ENCODE peak calls at places on chromosome 1, in six cellular contexts. E is GM12892, K is GM12878, I is H1, V is K562, U is HepG2. Z is an unnamed sample.

GRCh38 chr1:171343727-171344472 is 29.9 kb downstream of the FMO4 start:
- DNase-seq in E (no peak), V (no peak), K (no peak), U (no peak), I (no peak), Z (no peak)

GRCh38 chr1:214332950-214333798 is 52.2 kb downstream of the SMYD2 start:
- DNase-seq in I (no peak), V (peak; percentile 65), U (peak; percentile 23), K (no peak), E (peak; percentile 24), Z (peak; percentile 32)

GRCh38 chr1:31370021-31370420 is 2.9 kb downstream of the FABP3 start:
- DNase-seq in V (no peak), I (no peak), U (no peak), E (no peak), K (no peak), Z (no peak)

GRCh38 chr1:162361349-162361748 is 15.3 kb downstream of the SPATA46 start:
- DNase-seq in V (no peak), U (no peak), E (no peak), I (no peak), K (no peak), Z (no peak)

GRCh38 chr1:118918230-118918939 is 69.8 kb downstream of the TBX15 start:
- DNase-seq in I (no peak), U (peak; percentile 50), V (no peak), K (peak; percentile 40), E (no peak), Z (no peak)

GRCh38 chr1:12305377-12305776 is 75.5 kb downstream of the VPS13D start:
- DNase-seq in K (no peak), E (no peak), I (no peak), U (no peak), V (no peak), Z (no peak)

GRCh38 chr1:30888391-30888790 is 20.2 kb downstream of the SDC3 start:
- DNase-seq in I (no peak), K (no peak), V (no peak), U (no peak), E (no peak), Z (no peak)

GRCh38 chr1:24186993-24187790 is at the start of gene IFNLR1:
- DNase-seq in K (no peak), U (peak; percentile 62), I (peak; percentile 46), E (peak; percentile 85), V (peak; percentile 36), Z (peak; percentile 84)

GRCh38 chr1:208071425-208072031 is 160.6 kb upstream of the CD34 start:
- DNase-seq in I (no peak), E (no peak), U (no peak), K (no peak), V (no peak), Z (no peak)

GRCh38 chr1:8378202-8378601 is 60.3 kb downstream of the SLC45A1 start:
- DNase-seq in K (no peak), U (no peak), E (no peak), V (no peak), I (no peak), Z (no peak)

GRCh38 chr1:63713041-63713440 is 60.8 kb upstream of the ROR1 start:
- DNase-seq in E (no peak), V (no peak), K (no peak), I (no peak), U (no peak), Z (no peak)

GRCh38 chr1:236144033-236144432 is 1.7 kb downstream of the GPR137B start:
- DNase-seq in E (no peak), V (no peak), K (no peak), I (no peak), U (no peak), Z (no peak)

GRCh38 chr1:59298178-59298583 is 1.3 kb downstream of the FGGY start:
- DNase-seq in E (no peak), V (peak; percentile 18), K (no peak), U (no peak), I (no peak), Z (no peak)

GRCh38 chr1:59298710-59299346 is 1.9 kb downstream of the FGGY start:
- DNase-seq in K (no peak), I (no peak), V (no peak), E (no peak), U (peak; percentile 35), Z (no peak)

GRCh38 chr1:59294423-59294822 is 2.5 kb upstream of the FGGY start:
- DNase-seq in E (no peak), V (no peak), U (no peak), I (no peak), K (no peak), Z (no peak)

GRCh38 chr1:59295603-59296002 is 1.3 kb upstream of the FGGY start:
- DNase-seq in U (no peak), V (no peak), E (no peak), K (no peak), I (no peak), Z (no peak)

GRCh38 chr1:59296358-59297256 is at the start of gene FGGY:
- DNase-seq in I (peak; percentile 86), K (peak; percentile 89), V (peak; percentile 90), U (peak; percentile 96), E (peak; percentile 87), Z (peak; percentile 84)
- TF ChIP-seq POLR2A in I (peak; percentile 64), K (peak; percentile 89), V (peak; percentile 91), U (peak; percentile 77), E (peak; percentile 82), Z (peak; percentile 72)

GRCh38 chr1:17618558-17619247 is 79.2 kb downstream of the ARHGEF10L start:
- DNase-seq in V (no peak), K (no peak), E (no peak), I (no peak), U (no peak), Z (no peak)

GRCh38 chr1:17615959-17616358 is 76.5 kb downstream of the ARHGEF10L start:
- DNase-seq in U (no peak), I (no peak), K (no peak), E (no peak), V (no peak), Z (no peak)

GRCh38 chr1:17616731-17617279 is 77.3 kb downstream of the ARHGEF10L start:
- DNase-seq in I (no peak), V (no peak), U (no peak), E (no peak), K (no peak), Z (no peak)

GRCh38 chr1:17620448-17620847 is 81.0 kb downstream of the ARHGEF10L start:
- DNase-seq in V (no peak), I (no peak), U (no peak), K (no peak), E (no peak), Z (no peak)

GRCh38 chr1:17617787-17618557 is 78.5 kb downstream of the ARHGEF10L start:
- DNase-seq in E (no peak), V (no peak), I (no peak), U (no peak), K (no peak), Z (no peak)
- TF ChIP-seq POLR2AphosphoS5 in E (no peak), V (no peak), I (no peak), U (no peak), K (no peak), Z (no peak)

GRCh38 chr1:155706101-155706619 is 17.3 kb downstream of the DAP3 start:
- DNase-seq in V (no peak), I (no peak), U (no peak), K (no peak), E (no peak), Z (no peak)
- TF ChIP-seq TAF1 in V (no peak), I (no peak), U (no peak), K (no peak), E (no peak), Z (no peak)

GRCh38 chr1:116375884-116376733 is 3.1 kb downstream of the ATP1A1 start:
- DNase-seq in I (no peak), E (no peak), V (no peak), U (peak; percentile 68), K (no peak), Z (no peak)
- TF ChIP-seq POLR2A in I (peak; percentile 38), E (peak; percentile 50), V (no peak), U (peak; percentile 70), K (peak; percentile 58), Z (no peak)

GRCh38 chr1:87795615-87796337 is 467.1 kb downstream of the LMO4 start:
- DNase-seq in K (no peak), U (peak; percentile 96), I (no peak), V (no peak), E (no peak), Z (no peak)

GRCh38 chr1:87800006-87800405 is 471.3 kb downstream of the LMO4 start:
- DNase-seq in I (no peak), V (no peak), E (no peak), U (no peak), K (no peak), Z (no peak)

GRCh38 chr1:87796521-87796920 is 467.8 kb downstream of the LMO4 start:
- DNase-seq in K (no peak), E (no peak), I (no peak), U (no peak), V (no peak), Z (no peak)

GRCh38 chr1:87803395-87803794 is 474.7 kb downstream of the LMO4 start:
- DNase-seq in K (no peak), V (no peak), E (no peak), U (no peak), I (no peak), Z (no peak)

DNA sequence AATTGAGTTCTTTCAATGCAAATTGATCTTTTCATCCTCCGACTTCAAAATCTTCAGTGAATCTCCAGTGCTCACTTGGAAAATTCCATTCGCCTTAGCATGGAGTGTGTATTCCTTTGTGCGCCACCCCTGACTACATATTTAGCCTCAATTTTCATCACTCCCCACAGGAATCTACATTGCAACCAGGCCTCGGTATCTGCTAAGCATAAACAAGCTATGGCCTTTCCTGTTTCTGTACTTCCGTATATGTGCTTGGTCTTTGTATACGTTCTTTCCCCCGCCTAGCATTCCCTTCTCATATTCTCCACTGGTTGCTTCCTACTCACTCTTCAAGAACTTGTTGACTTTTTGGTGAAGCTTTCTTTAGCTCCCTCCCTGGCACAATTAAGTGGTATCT is 470.8 kb downstream of the LMO4 start:
- DNase-seq in V (no peak), I (no peak), U (no peak), E (no peak), K (no peak), Z (no peak)
- TF ChIP-seq POLR2AphosphoS5 in V (no peak), I (no peak), U (no peak), E (no peak), K (no peak), Z (no peak)

DNA sequence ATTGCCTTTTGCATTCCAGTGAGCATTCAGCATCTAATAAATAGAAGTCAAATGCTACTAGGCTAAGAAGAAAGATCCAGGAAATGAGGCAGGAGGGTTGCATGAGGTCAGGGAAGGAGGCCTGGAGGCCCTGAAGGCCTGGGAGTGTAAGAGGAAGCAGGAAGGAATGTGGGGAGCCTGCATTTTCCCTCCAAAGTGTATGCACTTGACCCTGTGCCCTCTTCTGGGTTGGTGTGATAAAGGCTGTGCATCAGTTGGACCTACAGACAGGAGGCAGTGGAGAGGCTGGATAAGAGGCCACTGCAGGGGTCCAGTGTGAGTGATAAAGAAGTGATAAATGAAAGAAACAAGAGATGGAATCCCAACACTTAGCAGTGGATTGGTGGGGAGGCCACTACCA is 20.4 kb downstream of the KIAA1614 start:
- DNase-seq in I (no peak), E (no peak), U (no peak), V (peak; percentile 67), K (no peak), Z (no peak)
- TF ChIP-seq TAF1 in I (no peak), E (no peak), U (no peak), V (no peak), K (no peak), Z (no peak)

Z was measured in GM12891.